ENCODE peak calls at places on chromosomes 3 and 15, in four cellular contexts. One of them, this sample, is unnamed. For H3K27me3 and H3K4me1, the result is how much of the 10 kb centered on the place peaks cover.

GRCh38 chr15:95693917-95694316 is 636.6 kb upstream of the NR2F2 start:
- DNase-seq in Peyer's patch: no peak
- DNase-seq in IMR-90: peak
- DNase-seq in MM.1S: no peak
- DNase-seq in this sample: no peak

GRCh38 chr3:38549957-38550840 is 54.1 kb downstream of the EXOG start:
- DNase-seq in Peyer's patch: no peak
- DNase-seq in MM.1S: no peak
- DNase-seq in IMR-90: no peak
- DNase-seq in this sample: no peak

GRCh38 chr3:42654331-42655201 is 1.1 kb downstream of the ZBTB47 start:
- DNase-seq in IMR-90: peak
- DNase-seq in Peyer's patch: no peak
- DNase-seq in MM.1S: no peak
- DNase-seq in this sample: no peak

GRCh38 chr3:112007641-112008040 is 8.9 kb downstream of the TAGLN3 start:
- DNase-seq in Peyer's patch: no peak
- DNase-seq in MM.1S: no peak
- DNase-seq in IMR-90: peak
- DNase-seq in this sample: no peak

GRCh38 chr3:50599716-50600118 is 11.9 kb downstream of the CISH start:
- DNase-seq in IMR-90: no peak
- DNase-seq in Peyer's patch: no peak
- DNase-seq in MM.1S: no peak
- DNase-seq in this sample: no peak

GRCh38 chr15:65132841-65133549 is 613 bp downstream of the PDCD7 start:
- DNase-seq in IMR-90: peak
- DNase-seq in MM.1S: peak
- DNase-seq in Peyer's patch: no peak
- DNase-seq in this sample: peak

GRCh38 chr3:29310865-29311264 is 30.0 kb downstream of the RBMS3 start:
- DNase-seq in Peyer's patch: no peak
- DNase-seq in IMR-90: no peak
- DNase-seq in MM.1S: no peak
- DNase-seq in this sample: no peak

GRCh38 chr15:57566840-57567239 is 24.9 kb upstream of the MYZAP start:
- DNase-seq in Peyer's patch: no peak
- DNase-seq in IMR-90: no peak
- DNase-seq in MM.1S: no peak
- DNase-seq in this sample: no peak

GRCh38 chr3:157533298-157533870 is 30.2 kb upstream of the VEPH1 start:
- DNase-seq in Peyer's patch: no peak
- DNase-seq in IMR-90: peak
- DNase-seq in MM.1S: no peak
- DNase-seq in this sample: no peak

GRCh38 chr15:63246691-63247464 is 30.5 kb upstream of the APH1B start:
- DNase-seq in IMR-90: peak
- DNase-seq in Peyer's patch: no peak
- DNase-seq in MM.1S: no peak
- DNase-seq in this sample: peak

GRCh38 chr3:196163687-196164493 is 47.3 kb downstream of the ZDHHC19 start:
- DNase-seq in MM.1S: no peak
- DNase-seq in Peyer's patch: no peak
- DNase-seq in IMR-90: no peak
- DNase-seq in this sample: no peak

GRCh38 chr3:58334013-58334321 is 1.3 kb downstream of the PXK start:
- DNase-seq in MM.1S: no peak
- DNase-seq in IMR-90: no peak
- DNase-seq in Peyer's patch: no peak
- DNase-seq in this sample: no peak

GRCh38 chr3:29696311-29696710 is 415.4 kb downstream of the RBMS3 start:
- DNase-seq in IMR-90: no peak
- DNase-seq in MM.1S: no peak
- DNase-seq in Peyer's patch: no peak
- DNase-seq in this sample: no peak

GRCh38 chr3:159824341-159824740 is 164.3 kb upstream of the IL12A start:
- DNase-seq in Peyer's patch: no peak
- DNase-seq in IMR-90: peak
- DNase-seq in MM.1S: no peak
- DNase-seq in this sample: peak

GRCh38 chr3:141482250-141482937 is 4.4 kb upstream of the RASA2 start:
- DNase-seq in IMR-90: peak
- DNase-seq in MM.1S: no peak
- DNase-seq in Peyer's patch: no peak
- DNase-seq in this sample: peak

GRCh38 chr3:15903164-15903563 is 105.4 kb upstream of the ANKRD28 start:
- DNase-seq in IMR-90: peak
- DNase-seq in Peyer's patch: no peak
- DNase-seq in MM.1S: no peak
- DNase-seq in this sample: no peak

GRCh38 chr3:26622634-26623408 is at the start of gene LRRC3B:
- DNase-seq in Peyer's patch: no peak
- DNase-seq in IMR-90: no peak
- DNase-seq in MM.1S: no peak
- DNase-seq in this sample: peak

GRCh38 chr3:65344444-65344843 is 656.6 kb upstream of the ADAMTS9 start:
- DNase-seq in IMR-90: no peak
- DNase-seq in Peyer's patch: no peak
- DNase-seq in MM.1S: no peak
- DNase-seq in this sample: no peak

GRCh38 chr15:69753867-69754266 is 301.2 kb downstream of the RPLP1 start:
- DNase-seq in MM.1S: no peak
- DNase-seq in IMR-90: no peak
- DNase-seq in Peyer's patch: no peak
- DNase-seq in this sample: no peak

GRCh38 chr3:31748281-31749245 is 215.8 kb downstream of the STT3B start:
- DNase-seq in IMR-90: no peak
- DNase-seq in MM.1S: no peak
- DNase-seq in Peyer's patch: no peak
- DNase-seq in this sample: no peak

GRCh38 chr3:157104928-157105652 is 54.9 kb downstream of the CCNL1 start:
- DNase-seq in IMR-90: no peak
- DNase-seq in Peyer's patch: peak
- DNase-seq in MM.1S: peak
- DNase-seq in this sample: no peak

GRCh38 chr15:89774492-89774891 is 1.6 kb upstream of the MESP2 start:
- DNase-seq in IMR-90: no peak
- DNase-seq in MM.1S: no peak
- DNase-seq in Peyer's patch: no peak
- DNase-seq in this sample: peak

GRCh38 chr3:50154840-50155490 is at the start of gene SEMA3F:
- DNase-seq in IMR-90: peak
- DNase-seq in Peyer's patch: peak
- DNase-seq in MM.1S: peak
- DNase-seq in this sample: no peak

GRCh38 chr3:55547086-55547666 is 60.1 kb upstream of the WNT5A start:
- DNase-seq in IMR-90: no peak
- DNase-seq in MM.1S: no peak
- DNase-seq in Peyer's patch: no peak
- DNase-seq in this sample: no peak

GRCh38 chr3:105539897-105540296 is 173.2 kb downstream of the ALCAM start:
- DNase-seq in MM.1S: no peak
- DNase-seq in IMR-90: no peak
- DNase-seq in Peyer's patch: no peak
- DNase-seq in this sample: no peak

GRCh38 chr3:52792413-52792812 is 2.2 kb upstream of the ITIH3 start:
- DNase-seq in IMR-90: no peak
- DNase-seq in MM.1S: no peak
- DNase-seq in Peyer's patch: no peak
- DNase-seq in this sample: no peak

GRCh38 chr3:65334045-65334665 is 646.4 kb upstream of the ADAMTS9 start:
- DNase-seq in IMR-90: no peak
- DNase-seq in MM.1S: no peak
- DNase-seq in Peyer's patch: no peak
- DNase-seq in this sample: no peak

GRCh38 chr3:8301977-8302589 is 199.5 kb upstream of the LMCD1 start:
- DNase-seq in Peyer's patch: no peak
- DNase-seq in MM.1S: peak
- DNase-seq in IMR-90: peak
- DNase-seq in this sample: peak

GRCh38 chr3:5239602-5240001 is 52.1 kb downstream of the EDEM1 start:
- DNase-seq in Peyer's patch: no peak
- DNase-seq in IMR-90: peak
- DNase-seq in MM.1S: no peak
- DNase-seq in this sample: peak

DNA sequence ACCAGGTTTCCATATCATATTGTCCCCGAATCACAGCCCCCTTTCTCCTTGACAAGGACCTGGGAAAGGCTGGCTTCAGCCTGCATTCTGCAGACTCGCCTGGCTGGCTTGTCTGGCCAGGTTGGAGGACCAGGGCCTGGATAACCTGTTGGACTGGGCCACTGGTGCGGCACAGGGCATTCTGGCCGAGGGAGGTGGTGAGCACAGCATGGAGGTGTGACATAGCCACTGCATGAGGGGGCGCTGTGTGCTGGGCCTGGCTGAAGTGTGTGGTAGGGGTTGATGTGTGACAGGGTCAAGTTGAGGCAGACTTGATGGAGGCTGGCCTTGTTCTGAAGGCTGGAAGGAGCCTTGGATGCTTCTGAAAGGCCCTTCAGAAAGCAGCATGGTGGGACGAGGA is 2.9 kb downstream of the ESYT3 start:
- DNase-seq in IMR-90: no peak
- DNase-seq in MM.1S: no peak
- DNase-seq in Peyer's patch: no peak
- DNase-seq in this sample: no peak
- H3K27me3 ChIP-seq in IMR-90: half or more
- H3K27me3 ChIP-seq in MM.1S: under half
- H3K27me3 ChIP-seq in Peyer's patch: under half
- H3K27me3 ChIP-seq in this sample: under half

GRCh38 chr3:124834723-124835718 is 52.1 kb downstream of the ITGB5 start:
- DNase-seq in IMR-90: peak
- DNase-seq in MM.1S: peak
- DNase-seq in Peyer's patch: peak
- DNase-seq in this sample: peak

GRCh38 chr3:124829819-124830554 is 57.2 kb downstream of the ITGB5 start:
- DNase-seq in Peyer's patch: no peak
- DNase-seq in IMR-90: no peak
- DNase-seq in MM.1S: no peak
- DNase-seq in this sample: no peak

GRCh38 chr3:124833710-124834332 is 53.3 kb downstream of the ITGB5 start:
- DNase-seq in IMR-90: no peak
- DNase-seq in Peyer's patch: no peak
- DNase-seq in MM.1S: no peak
- DNase-seq in this sample: no peak

GRCh38 chr3:124831631-124832184 is 55.5 kb downstream of the ITGB5 start:
- DNase-seq in Peyer's patch: no peak
- DNase-seq in IMR-90: no peak
- DNase-seq in MM.1S: no peak
- DNase-seq in this sample: no peak

DNA sequence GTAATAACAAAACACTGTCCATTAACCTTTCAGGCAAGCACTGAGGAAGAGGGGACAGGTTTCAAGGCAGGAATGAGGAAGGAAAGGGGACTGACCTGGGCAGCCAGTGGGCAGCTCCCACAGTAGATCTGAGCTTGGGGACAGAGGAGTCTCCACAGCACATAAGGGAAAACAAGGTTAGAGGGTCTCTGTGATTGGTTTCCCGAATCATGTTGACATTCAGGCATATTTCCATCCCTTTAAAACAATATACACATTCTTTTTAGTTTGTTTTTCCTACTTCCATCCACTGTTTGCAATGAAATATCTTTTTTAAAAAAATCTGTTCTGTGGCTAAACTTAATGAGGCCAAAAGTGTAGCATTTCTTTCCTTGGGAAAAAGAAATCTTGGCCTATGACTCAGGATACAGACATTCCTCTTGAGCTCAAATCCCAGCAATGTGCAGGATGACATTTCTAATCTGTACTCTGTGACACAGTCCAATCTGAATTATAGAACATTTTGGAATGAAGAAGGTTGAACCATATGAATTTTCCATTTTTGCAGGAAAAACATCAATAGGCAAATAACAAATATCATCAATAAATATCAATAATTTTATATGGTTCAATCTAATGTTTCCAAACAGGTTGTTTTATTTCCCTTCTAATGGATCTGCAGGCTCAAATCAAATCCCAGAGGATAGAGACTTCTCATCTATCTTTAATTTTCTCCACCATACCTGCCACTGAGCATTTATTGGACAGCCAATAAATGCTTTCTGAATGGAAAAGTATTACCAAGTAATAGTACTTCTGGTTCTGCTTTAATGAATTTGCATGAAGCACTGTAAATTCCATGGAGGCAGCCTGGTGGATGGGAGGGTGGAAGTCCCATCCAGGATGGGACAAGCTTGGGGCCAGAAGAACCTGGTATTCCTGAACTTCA is 54.1 kb downstream of the ITGB5 start:
- DNase-seq in Peyer's patch: no peak
- DNase-seq in IMR-90: peak
- DNase-seq in MM.1S: no peak
- DNase-seq in this sample: no peak
- H3K4me1 ChIP-seq in Peyer's patch: under half
- H3K4me1 ChIP-seq in IMR-90: under half
- H3K4me1 ChIP-seq in MM.1S: under half
- H3K4me1 ChIP-seq in this sample: under half

GRCh38 chr15:68203956-68204355 is 1.2 kb downstream of the CALML4 start:
- DNase-seq in IMR-90: no peak
- DNase-seq in MM.1S: no peak
- DNase-seq in Peyer's patch: no peak
- DNase-seq in this sample: no peak

GRCh38 chr15:68204776-68205557 is at the start of gene CALML4:
- DNase-seq in Peyer's patch: no peak
- DNase-seq in IMR-90: no peak
- DNase-seq in MM.1S: no peak
- DNase-seq in this sample: no peak

GRCh38 chr15:68205558-68205944 is 419 bp upstream of the CALML4 start:
- DNase-seq in MM.1S: no peak
- DNase-seq in IMR-90: no peak
- DNase-seq in Peyer's patch: no peak
- DNase-seq in this sample: no peak

GRCh38 chr15:68203486-68203885 is 1.6 kb downstream of the CALML4 start:
- DNase-seq in Peyer's patch: no peak
- DNase-seq in MM.1S: no peak
- DNase-seq in IMR-90: no peak
- DNase-seq in this sample: no peak

GRCh38 chr15:68204361-68204760 is 771 bp downstream of the CALML4 start:
- DNase-seq in MM.1S: no peak
- DNase-seq in Peyer's patch: no peak
- DNase-seq in IMR-90: no peak
- DNase-seq in this sample: no peak
- H3K27ac ChIP-seq in MM.1S: peak
- H3K27ac ChIP-seq in Peyer's patch: no peak
- H3K27ac ChIP-seq in IMR-90: no peak
- H3K27ac ChIP-seq in this sample: no peak

GRCh38 chr15:32717290-32718081 is at the start of gene GREM1:
- DNase-seq in Peyer's patch: no peak
- DNase-seq in MM.1S: no peak
- DNase-seq in IMR-90: peak
- DNase-seq in this sample: no peak

GRCh38 chr15:32718082-32718821 is 448 bp downstream of the GREM1 start:
- DNase-seq in IMR-90: no peak
- DNase-seq in MM.1S: no peak
- DNase-seq in Peyer's patch: no peak
- DNase-seq in this sample: no peak

GRCh38 chr15:32721594-32721993 is 3.8 kb downstream of the GREM1 start:
- DNase-seq in Peyer's patch: no peak
- DNase-seq in IMR-90: peak
- DNase-seq in MM.1S: no peak
- DNase-seq in this sample: no peak

GRCh38 chr15:32716960-32717289 is 879 bp upstream of the GREM1 start:
- DNase-seq in Peyer's patch: no peak
- DNase-seq in MM.1S: no peak
- DNase-seq in IMR-90: no peak
- DNase-seq in this sample: no peak

GRCh38 chr15:32718822-32719716 is 1.3 kb downstream of the GREM1 start:
- DNase-seq in Peyer's patch: no peak
- DNase-seq in MM.1S: no peak
- DNase-seq in IMR-90: no peak
- DNase-seq in this sample: no peak
- H3K27me3 ChIP-seq in Peyer's patch: under half
- H3K27me3 ChIP-seq in MM.1S: under half
- H3K27me3 ChIP-seq in IMR-90: under half
- H3K27me3 ChIP-seq in this sample: half or more

This sample was measured in foreskin keratinocyte.